ENCODE peak calls at places on chromosomes 3 and 15, in nine cellular contexts. Q is testis; B is thoracic aorta; E is MM.1S; Y is heart right ventricle; S is spleen; V is naive thymus-derived CD4-positive, alpha-beta T cell; N is breast epithelium; J is WERI-Rb-1. H is an unnamed sample.

GRCh38 chr3:52428151-52429005 is 16.5 kb downstream of the SEMA3G start:
- DNase-seq in E (peak), Y (peak), J (peak), N (peak), B (no peak), V (peak), S (peak), Q (peak), H (peak)

GRCh38 chr3:105970283-105970682 is 101.5 kb upstream of the CBLB start:
- DNase-seq in Y (no peak), E (no peak), B (no peak), V (no peak), J (no peak), Q (no peak), S (no peak), N (peak), H (peak)

GRCh38 chr3:107264888-107265287 is 112.4 kb upstream of the CCDC54 start:
- DNase-seq in S (no peak), E (no peak), B (no peak), Q (no peak), J (no peak), Y (no peak), V (no peak), N (no peak), H (no peak)

GRCh38 chr3:196684548-196685407 is 27.3 kb downstream of the CEP19 start:
- DNase-seq in N (peak), Y (peak), E (peak), Q (peak), J (peak), V (peak), B (no peak), S (peak), H (peak)

GRCh38 chr3:72290859-72291641 is 506.1 kb upstream of the PROK2 start:
- DNase-seq in Q (no peak), E (no peak), S (no peak), V (no peak), Y (no peak), B (no peak), N (no peak), J (no peak), H (no peak)

GRCh38 chr3:143952569-143953069 is 19.0 kb upstream of the DIPK2A start:
- DNase-seq in S (no peak), V (no peak), J (no peak), N (no peak), E (peak), B (no peak), Y (no peak), Q (no peak), H (peak)

GRCh38 chr3:71724584-71725278 is 471 bp downstream of the EIF4E3 start:
- DNase-seq in S (peak), E (peak), J (peak), B (no peak), V (peak), Q (peak), N (no peak), Y (peak), H (peak)

GRCh38 chr3:87145553-87145952 is 81.6 kb upstream of the CHMP2B start:
- DNase-seq in N (no peak), V (no peak), J (peak), B (no peak), E (peak), Q (no peak), Y (no peak), S (no peak), H (peak)

GRCh38 chr3:168476360-168476980 is 380.7 kb upstream of the GOLIM4 start:
- DNase-seq in Y (no peak), B (no peak), S (no peak), E (no peak), Q (no peak), N (no peak), J (no peak), V (no peak), H (no peak)

GRCh38 chr15:74380361-74381189 is 13.1 kb upstream of the CYP11A1 start:
- DNase-seq in E (no peak), J (no peak), V (no peak), Q (no peak), B (no peak), Y (no peak), N (no peak), S (peak), H (no peak)

GRCh38 chr3:47250309-47251060 is 32.1 kb downstream of the KIF9 start:
- DNase-seq in B (no peak), E (no peak), V (no peak), S (peak), Y (peak), J (peak), N (no peak), Q (peak), H (peak)

GRCh38 chr3:33645060-33645841 is 72.8 kb downstream of the CLASP2 start:
- DNase-seq in V (peak), J (no peak), E (no peak), S (no peak), Y (no peak), B (no peak), Q (peak), N (no peak), H (no peak)

GRCh38 chr3:63232764-63233396 is 45.2 kb upstream of the SYNPR start:
- DNase-seq in N (no peak), Q (no peak), V (no peak), B (no peak), S (no peak), J (no peak), E (peak), Y (no peak), H (no peak)

GRCh38 chr3:37988931-37989525 is 1.6 kb upstream of the VILL start:
- DNase-seq in V (no peak), J (no peak), N (no peak), S (peak), Y (no peak), B (no peak), E (no peak), Q (no peak), H (no peak)

GRCh38 chr3:8574040-8574669 is 70.4 kb downstream of the SSUH2 start:
- DNase-seq in Q (no peak), S (no peak), Y (no peak), N (no peak), J (no peak), E (no peak), B (no peak), V (no peak), H (no peak)

GRCh38 chr15:47705601-47706000 is 11.7 kb upstream of the SEMA6D start:
- DNase-seq in S (no peak), V (no peak), N (no peak), B (no peak), J (no peak), Q (no peak), Y (no peak), E (no peak), H (no peak)

GRCh38 chr3:157438371-157438735 is 1.7 kb downstream of the PTX3 start:
- DNase-seq in N (no peak), E (no peak), Q (no peak), B (no peak), J (peak), Y (no peak), V (no peak), S (no peak), H (no peak)

GRCh38 chr3:4977889-4978258 is 1.4 kb upstream of the BHLHE40 start:
- DNase-seq in V (peak), S (no peak), B (no peak), Q (no peak), N (no peak), E (no peak), Y (no peak), J (no peak), H (no peak)

GRCh38 chr15:70752142-70752754 is 11.1 kb downstream of the UACA start:
- DNase-seq in N (no peak), V (peak), B (no peak), Q (peak), S (no peak), J (no peak), E (peak), Y (peak), H (peak)
- H3K4me3 ChIP-seq in N (no peak), V (no peak), B (peak), Q (no peak), S (no peak), J (no peak), E (no peak), Y (no peak), H (no peak)

GRCh38 chr15:97977734-97978133 is 17.2 kb downstream of the ARRDC4 start:
- DNase-seq in B (no peak), V (no peak), J (no peak), Q (no peak), E (no peak), N (no peak), Y (no peak), S (no peak), H (no peak)
- H3K4me3 ChIP-seq in B (no peak), V (no peak), J (no peak), Q (no peak), E (no peak), N (no peak), Y (no peak), S (no peak), H (no peak)

GRCh38 chr15:59531066-59531465 is 80.5 kb upstream of the GCNT3 start:
- DNase-seq in B (no peak), Q (no peak), J (no peak), E (no peak), S (no peak), V (no peak), Y (no peak), N (no peak), H (no peak)
- H3K4me3 ChIP-seq in B (no peak), Q (no peak), J (no peak), E (no peak), S (no peak), V (no peak), Y (no peak), N (no peak), H (no peak)

GRCh38 chr15:92123848-92124631 is 269.6 kb upstream of the ST8SIA2 start:
- DNase-seq in E (no peak), S (no peak), N (no peak), J (no peak), B (no peak), V (no peak), Y (no peak), Q (no peak), H (no peak)
- H3K4me3 ChIP-seq in E (no peak), S (no peak), N (no peak), J (no peak), B (no peak), V (no peak), Y (no peak), Q (no peak), H (no peak)

H was measured in GM12865.